ENCODE peak calls at places on chromosomes 6 and 20, in six cellular contexts. One of them, this sample, is unnamed.

GRCh38 chr6:34412643-34413214 is 13.1 kb downstream of the RPS10 start:
- DNase-seq in fibroblast of pulmonary artery: peak
- DNase-seq in AG09309: no peak
- DNase-seq in mammary epithelial cell: peak
- DNase-seq in SK-N-SH: no peak
- DNase-seq in Calu3: no peak
- DNase-seq in this sample: peak

GRCh38 chr20:25859649-25860530 is 163.2 kb upstream of the ZNF337 start:
- DNase-seq in mammary epithelial cell: peak
- DNase-seq in fibroblast of pulmonary artery: peak
- DNase-seq in AG09309: no peak
- DNase-seq in Calu3: peak
- DNase-seq in SK-N-SH: peak
- DNase-seq in this sample: peak

GRCh38 chr6:62541502-62541901 is 255.5 kb upstream of the KHDRBS2 start:
- DNase-seq in fibroblast of pulmonary artery: no peak
- DNase-seq in SK-N-SH: no peak
- DNase-seq in mammary epithelial cell: no peak
- DNase-seq in Calu3: no peak
- DNase-seq in AG09309: no peak
- DNase-seq in this sample: no peak

GRCh38 chr6:111973897-111974639 is 79.8 kb upstream of the CCN6 start:
- DNase-seq in AG09309: no peak
- DNase-seq in fibroblast of pulmonary artery: peak
- DNase-seq in mammary epithelial cell: no peak
- DNase-seq in Calu3: no peak
- DNase-seq in SK-N-SH: no peak
- DNase-seq in this sample: peak

GRCh38 chr6:157994126-157994795 is 12.6 kb downstream of the SYNJ2 start:
- DNase-seq in Calu3: no peak
- DNase-seq in SK-N-SH: no peak
- DNase-seq in fibroblast of pulmonary artery: no peak
- DNase-seq in AG09309: no peak
- DNase-seq in mammary epithelial cell: no peak
- DNase-seq in this sample: no peak

GRCh38 chr6:116766506-116767176 is 1.1 kb upstream of the FAM162B start:
- DNase-seq in AG09309: no peak
- DNase-seq in SK-N-SH: peak
- DNase-seq in mammary epithelial cell: no peak
- DNase-seq in Calu3: no peak
- DNase-seq in fibroblast of pulmonary artery: no peak
- DNase-seq in this sample: no peak

GRCh38 chr6:71404145-71404966 is 115.7 kb downstream of the OGFRL1 start:
- DNase-seq in AG09309: no peak
- DNase-seq in SK-N-SH: no peak
- DNase-seq in fibroblast of pulmonary artery: peak
- DNase-seq in mammary epithelial cell: peak
- DNase-seq in Calu3: peak
- DNase-seq in this sample: peak

GRCh38 chr6:54243699-54244098 is 64.5 kb upstream of the TINAG start:
- DNase-seq in fibroblast of pulmonary artery: no peak
- DNase-seq in Calu3: no peak
- DNase-seq in AG09309: no peak
- DNase-seq in mammary epithelial cell: no peak
- DNase-seq in SK-N-SH: no peak
- DNase-seq in this sample: no peak

GRCh38 chr6:129750390-129750789 is 40.4 kb upstream of the ARHGAP18 start:
- DNase-seq in mammary epithelial cell: no peak
- DNase-seq in fibroblast of pulmonary artery: peak
- DNase-seq in Calu3: no peak
- DNase-seq in SK-N-SH: no peak
- DNase-seq in AG09309: no peak
- DNase-seq in this sample: peak

GRCh38 chr6:16602035-16602434 is 159.2 kb downstream of the ATXN1 start:
- DNase-seq in fibroblast of pulmonary artery: no peak
- DNase-seq in SK-N-SH: no peak
- DNase-seq in mammary epithelial cell: no peak
- DNase-seq in AG09309: no peak
- DNase-seq in Calu3: no peak
- DNase-seq in this sample: no peak

GRCh38 chr6:143024977-143025376 is 35.7 kb upstream of the AIG1 start:
- DNase-seq in Calu3: no peak
- DNase-seq in fibroblast of pulmonary artery: no peak
- DNase-seq in AG09309: no peak
- DNase-seq in SK-N-SH: no peak
- DNase-seq in mammary epithelial cell: no peak
- DNase-seq in this sample: no peak

GRCh38 chr6:76612818-76613452 is 540.5 kb upstream of the IMPG1 start:
- DNase-seq in SK-N-SH: no peak
- DNase-seq in AG09309: no peak
- DNase-seq in Calu3: no peak
- DNase-seq in mammary epithelial cell: no peak
- DNase-seq in fibroblast of pulmonary artery: no peak
- DNase-seq in this sample: no peak

GRCh38 chr6:111609827-111610526 is 4.3 kb upstream of the TRAF3IP2 start:
- DNase-seq in Calu3: no peak
- DNase-seq in mammary epithelial cell: no peak
- DNase-seq in SK-N-SH: no peak
- DNase-seq in fibroblast of pulmonary artery: no peak
- DNase-seq in AG09309: no peak
- DNase-seq in this sample: no peak

GRCh38 chr20:4244700-4245485 is 229.5 kb upstream of the RNF24 start:
- DNase-seq in Calu3: peak
- DNase-seq in AG09309: no peak
- DNase-seq in SK-N-SH: no peak
- DNase-seq in fibroblast of pulmonary artery: peak
- DNase-seq in mammary epithelial cell: no peak
- DNase-seq in this sample: peak

GRCh38 chr20:10225439-10226080 is 6.9 kb downstream of the SNAP25 start:
- DNase-seq in AG09309: no peak
- DNase-seq in SK-N-SH: peak
- DNase-seq in fibroblast of pulmonary artery: no peak
- DNase-seq in Calu3: no peak
- DNase-seq in mammary epithelial cell: no peak
- DNase-seq in this sample: peak

GRCh38 chr6:134938896-134939295 is 11.0 kb downstream of the ALDH8A1 start:
- DNase-seq in AG09309: no peak
- DNase-seq in mammary epithelial cell: no peak
- DNase-seq in SK-N-SH: no peak
- DNase-seq in fibroblast of pulmonary artery: peak
- DNase-seq in Calu3: no peak
- DNase-seq in this sample: no peak

GRCh38 chr20:25039697-25040437 is 18.1 kb downstream of the ACSS1 start:
- DNase-seq in mammary epithelial cell: peak
- DNase-seq in AG09309: no peak
- DNase-seq in fibroblast of pulmonary artery: peak
- DNase-seq in Calu3: no peak
- DNase-seq in SK-N-SH: no peak
- DNase-seq in this sample: peak

GRCh38 chr6:35691027-35691824 is 2.5 kb upstream of the FKBP5 start:
- DNase-seq in Calu3: no peak
- DNase-seq in SK-N-SH: no peak
- DNase-seq in AG09309: peak
- DNase-seq in mammary epithelial cell: peak
- DNase-seq in fibroblast of pulmonary artery: peak
- DNase-seq in this sample: peak

DNA sequence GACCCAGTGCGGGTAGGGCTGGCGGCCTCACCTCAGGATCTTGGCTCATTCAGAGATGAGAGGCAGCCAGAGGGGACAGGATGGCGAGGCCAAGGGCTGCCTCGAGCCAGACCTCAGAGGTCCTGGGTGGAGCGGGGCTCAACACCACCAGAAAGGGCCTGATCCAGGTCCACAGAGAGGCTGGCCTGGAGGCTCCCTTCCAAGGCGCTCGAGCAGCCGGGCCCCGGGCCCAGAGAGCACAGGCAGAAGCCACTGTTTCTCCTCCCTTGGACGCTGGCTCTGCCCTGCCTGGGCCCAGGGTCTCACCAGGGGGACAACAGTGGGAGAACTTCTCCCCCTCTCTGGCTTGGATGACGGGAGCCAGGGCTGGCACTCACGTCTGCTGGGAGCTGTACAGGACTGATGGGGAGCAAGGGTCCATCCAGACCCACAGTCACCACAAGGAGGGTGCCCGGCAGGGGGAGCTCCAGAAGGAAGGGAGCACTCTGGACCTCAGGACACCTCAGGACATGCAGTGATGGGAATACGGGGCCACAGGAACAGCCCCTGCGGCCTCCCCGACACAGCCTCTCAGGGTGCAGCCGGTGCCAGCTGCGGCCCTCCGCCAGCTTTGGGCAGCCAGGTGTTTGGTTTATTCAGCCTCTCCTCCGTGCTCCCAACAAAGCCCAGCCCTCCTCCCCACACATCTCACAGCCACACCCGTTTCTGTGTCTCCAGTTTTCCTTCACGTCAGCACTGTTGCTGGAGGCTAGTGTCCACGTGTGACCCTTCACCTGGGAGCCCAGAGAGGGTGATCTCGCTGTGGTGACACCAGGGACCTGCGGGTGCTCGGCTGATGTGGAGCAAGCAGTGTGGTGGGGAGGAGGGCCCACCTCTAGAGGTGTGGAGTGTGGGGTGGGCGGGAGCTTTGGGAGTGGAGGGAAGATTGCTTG is 8.7 kb downstream of the RPS21 start:
- DNase-seq in AG09309: no peak
- DNase-seq in fibroblast of pulmonary artery: no peak
- DNase-seq in SK-N-SH: no peak
- DNase-seq in mammary epithelial cell: no peak
- DNase-seq in Calu3: peak
- DNase-seq in this sample: no peak
- TF ChIP-seq CTCF in AG09309: peak
- TF ChIP-seq CTCF in fibroblast of pulmonary artery: no peak
- TF ChIP-seq CTCF in SK-N-SH: peak
- TF ChIP-seq CTCF in mammary epithelial cell: no peak
- TF ChIP-seq CTCF in Calu3: peak
- TF ChIP-seq CTCF in this sample: peak

GRCh38 chr20:38547288-38547825 is 33.6 kb upstream of the ADIG start:
- DNase-seq in fibroblast of pulmonary artery: no peak
- DNase-seq in mammary epithelial cell: no peak
- DNase-seq in AG09309: no peak
- DNase-seq in Calu3: no peak
- DNase-seq in SK-N-SH: no peak
- DNase-seq in this sample: no peak

GRCh38 chr20:38551056-38551626 is 29.9 kb upstream of the ADIG start:
- DNase-seq in AG09309: no peak
- DNase-seq in SK-N-SH: no peak
- DNase-seq in Calu3: no peak
- DNase-seq in fibroblast of pulmonary artery: no peak
- DNase-seq in mammary epithelial cell: peak
- DNase-seq in this sample: no peak

GRCh38 chr20:38545771-38546170 is 35.2 kb upstream of the ADIG start:
- DNase-seq in mammary epithelial cell: no peak
- DNase-seq in Calu3: no peak
- DNase-seq in AG09309: no peak
- DNase-seq in fibroblast of pulmonary artery: no peak
- DNase-seq in SK-N-SH: no peak
- DNase-seq in this sample: no peak

GRCh38 chr20:38548356-38549083 is 32.5 kb upstream of the ADIG start:
- DNase-seq in AG09309: no peak
- DNase-seq in mammary epithelial cell: no peak
- DNase-seq in SK-N-SH: no peak
- DNase-seq in fibroblast of pulmonary artery: no peak
- DNase-seq in Calu3: no peak
- DNase-seq in this sample: no peak

DNA sequence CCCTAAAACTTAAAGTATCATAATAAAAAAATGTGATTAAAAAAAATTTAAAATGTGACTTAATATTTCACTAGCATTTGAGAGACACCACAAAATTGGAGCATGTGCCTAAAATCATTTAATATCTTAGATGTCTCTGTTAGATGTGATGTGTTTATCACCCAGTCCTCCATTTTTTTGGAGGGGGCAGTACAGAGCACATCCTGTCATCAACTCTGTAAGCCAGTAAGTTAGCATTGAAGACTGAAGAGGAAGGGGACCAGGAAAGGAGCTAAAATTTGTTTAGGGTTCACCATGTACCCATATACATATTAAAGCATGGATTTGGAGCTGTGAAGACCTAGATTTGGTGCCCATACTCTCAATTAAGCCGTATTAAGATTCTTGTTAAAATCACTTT is 30.7 kb upstream of the ADIG start:
- DNase-seq in Calu3: no peak
- DNase-seq in mammary epithelial cell: no peak
- DNase-seq in AG09309: no peak
- DNase-seq in SK-N-SH: no peak
- DNase-seq in fibroblast of pulmonary artery: no peak
- DNase-seq in this sample: no peak
- TF ChIP-seq CTCF in Calu3: no peak
- TF ChIP-seq CTCF in mammary epithelial cell: peak
- TF ChIP-seq CTCF in AG09309: no peak
- TF ChIP-seq CTCF in SK-N-SH: no peak
- TF ChIP-seq CTCF in fibroblast of pulmonary artery: no peak
- TF ChIP-seq CTCF in this sample: peak

DNA sequence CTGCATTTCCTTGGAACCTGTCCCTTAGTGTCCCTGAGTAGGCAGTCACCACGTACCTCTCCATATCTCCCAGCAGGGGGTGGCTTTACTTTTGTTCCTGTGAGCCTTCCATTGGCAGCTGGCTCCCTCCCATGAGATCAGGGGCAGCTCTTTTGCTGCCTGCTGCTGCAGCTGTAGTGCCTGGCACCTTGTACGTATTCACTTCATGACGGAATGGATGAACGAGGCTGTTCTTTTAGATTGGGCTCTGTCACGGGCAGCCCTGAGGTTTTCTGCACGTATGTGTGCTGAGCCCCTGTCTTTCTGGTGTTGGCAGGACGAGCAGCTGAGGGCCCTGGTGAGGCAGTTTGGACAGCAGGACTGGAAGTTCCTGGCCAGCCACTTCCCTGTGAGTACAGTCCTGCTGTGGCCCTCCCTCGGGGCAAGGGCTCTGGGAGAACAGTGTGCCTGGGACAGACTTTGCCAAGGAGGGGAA is 14.6 kb downstream of the MYBL2 start:
- DNase-seq in SK-N-SH: no peak
- DNase-seq in mammary epithelial cell: no peak
- DNase-seq in fibroblast of pulmonary artery: no peak
- DNase-seq in AG09309: no peak
- DNase-seq in Calu3: no peak
- DNase-seq in this sample: no peak
- TF ChIP-seq CTCF in SK-N-SH: peak
- TF ChIP-seq CTCF in mammary epithelial cell: no peak
- TF ChIP-seq CTCF in fibroblast of pulmonary artery: peak
- TF ChIP-seq CTCF in AG09309: no peak
- TF ChIP-seq CTCF in Calu3: no peak
- TF ChIP-seq CTCF in this sample: peak

DNA sequence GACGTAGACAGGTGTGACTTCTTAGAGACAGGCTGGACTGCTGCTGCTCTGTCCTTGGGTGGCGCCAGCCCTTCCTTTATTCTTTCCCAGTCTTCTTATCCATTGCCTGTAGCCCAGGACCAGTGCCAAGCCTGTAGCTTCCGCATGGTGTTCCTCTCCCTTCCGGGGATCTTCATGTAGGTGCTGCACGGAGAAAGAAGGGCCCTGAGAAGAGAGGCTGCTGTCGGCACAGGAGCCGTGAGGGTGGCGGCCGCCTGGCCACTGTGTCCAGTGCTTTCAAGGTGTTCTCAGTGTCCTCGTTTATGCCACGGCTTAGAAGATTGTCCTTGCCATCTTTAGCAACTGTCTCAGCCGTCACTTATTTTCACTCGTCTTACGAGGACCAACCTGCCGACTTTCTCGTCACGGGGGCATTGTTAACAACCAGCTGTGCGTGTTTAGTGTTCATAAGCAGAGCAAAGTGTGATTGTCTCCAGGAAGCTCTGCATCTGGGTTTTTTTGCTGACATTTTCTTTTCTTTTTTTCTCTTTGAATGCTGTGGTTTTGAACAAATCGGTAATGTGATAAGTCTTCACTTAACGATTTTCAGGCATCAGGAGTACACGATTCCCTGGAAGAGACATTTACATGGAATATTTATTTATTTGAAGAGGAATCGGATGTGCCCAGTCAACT is 61.2 kb downstream of the PPP1R14C start:
- DNase-seq in fibroblast of pulmonary artery: no peak
- DNase-seq in SK-N-SH: no peak
- DNase-seq in Calu3: no peak
- DNase-seq in mammary epithelial cell: no peak
- DNase-seq in AG09309: no peak
- DNase-seq in this sample: no peak
- TF ChIP-seq CTCF in fibroblast of pulmonary artery: no peak
- TF ChIP-seq CTCF in SK-N-SH: no peak
- TF ChIP-seq CTCF in Calu3: no peak
- TF ChIP-seq CTCF in mammary epithelial cell: no peak
- TF ChIP-seq CTCF in AG09309: no peak
- TF ChIP-seq CTCF in this sample: no peak